ENCODE peak calls at places on chromosomes 3 and 15, in seven cellular contexts. R is A549, X is cardiac fibroblast, A is transverse colon, F is GM06990, W is testis, P is fibroblast of villous mesenchyme. S is an unnamed sample.

GRCh38 chr3:141367038-141367730 is 1.1 kb upstream of the ZBTB38 start:
- DNase-seq in A (no peak), P (peak; percentile 98), R (no peak), F (no peak), W (no peak), X (peak; percentile 99), S (peak; percentile 98)

GRCh38 chr15:23648920-23649515 is 1.4 kb upstream of the MAGEL2 start:
- DNase-seq in P (no peak), R (peak; percentile 4), F (no peak), X (peak; percentile 0), A (peak; percentile 40), W (peak; percentile 79), S (peak; percentile 22)

GRCh38 chr3:72487946-72488735 is 360.1 kb downstream of the SHQ1 start:
- DNase-seq in A (no peak), F (no peak), P (peak; percentile 66), R (no peak), W (no peak), X (peak; percentile 13), S (no peak)

GRCh38 chr3:197348014-197348413 is 49.6 kb upstream of the DLG1 start:
- DNase-seq in R (no peak), P (no peak), A (no peak), W (no peak), X (no peak), F (no peak), S (no peak)

GRCh38 chr3:176814252-176814651 is 383.0 kb downstream of the TBL1XR1 start:
- DNase-seq in X (peak; percentile 54), P (peak; percentile 37), R (peak; percentile 5), A (peak; percentile 61), F (peak; percentile 9), W (peak; percentile 79), S (peak; percentile 33)

GRCh38 chr3:32420138-32420981 is 28.7 kb downstream of the CMTM7 start:
- DNase-seq in X (peak; percentile 46), R (peak; percentile 43), A (no peak), P (no peak), W (peak; percentile 40), F (peak; percentile 63), S (no peak)

GRCh38 chr3:181851063-181851462 is 139.3 kb downstream of the SOX2 start:
- DNase-seq in P (no peak), X (no peak), R (no peak), W (no peak), F (no peak), A (no peak), S (no peak)

GRCh38 chr3:150348500-150348899 is 59.6 kb upstream of the TSC22D2 start:
- DNase-seq in R (peak; percentile 81), F (no peak), P (peak; percentile 82), W (no peak), X (peak; percentile 91), A (peak; percentile 29), S (peak; percentile 31)

GRCh38 chr15:90213123-90213817 is 12.1 kb downstream of the SEMA4B start:
- DNase-seq in F (no peak), P (no peak), W (no peak), A (peak; percentile 72), X (no peak), R (no peak), S (no peak)

GRCh38 chr3:129440648-129441190 is 695 bp downstream of the IFT122 start:
- DNase-seq in X (no peak), W (no peak), P (peak; percentile 29), F (no peak), R (no peak), A (no peak), S (no peak)

GRCh38 chr15:92495468-92495867 is 101.8 kb downstream of the ST8SIA2 start:
- DNase-seq in X (no peak), A (no peak), R (no peak), W (no peak), P (no peak), F (no peak), S (peak; percentile 11)

GRCh38 chr15:101501703-101502373 is 12.3 kb upstream of the PCSK6 start:
- DNase-seq in F (peak; percentile 40), P (peak; percentile 36), R (peak; percentile 87), X (peak; percentile 36), W (peak; percentile 63), A (no peak), S (no peak)

GRCh38 chr15:82621970-82622369 is 25.2 kb downstream of the CPEB1 start:
- DNase-seq in R (peak; percentile 38), A (no peak), P (no peak), X (peak; percentile 1), F (no peak), W (no peak), S (no peak)

GRCh38 chr3:127820871-127821853 is 1.2 kb downstream of the MGLL start:
- DNase-seq in R (no peak), W (no peak), P (peak; percentile 61), F (no peak), A (peak; percentile 80), X (no peak), S (peak; percentile 33)

GRCh38 chr3:187264051-187264450 is 27.5 kb downstream of the MASP1 start:
- DNase-seq in P (peak; percentile 89), X (peak; percentile 71), F (no peak), R (peak; percentile 14), A (no peak), W (no peak), S (peak; percentile 36)

GRCh38 chr3:79019137-79019923 is 748.5 kb downstream of the ROBO1 start:
- DNase-seq in W (peak; percentile 95), A (peak; percentile 54), R (peak; percentile 71), P (peak; percentile 85), F (peak; percentile 13), X (peak; percentile 95), S (peak; percentile 85)

GRCh38 chr3:38039899-38040261 is 872 bp downstream of the DLEC1 start:
- DNase-seq in A (peak; percentile 80), F (no peak), W (peak; percentile 87), R (no peak), P (peak; percentile 52), X (peak; percentile 58), S (peak; percentile 31)
- H3K4me3 ChIP-seq in A (peak overlapping the region; percentile 43), F (peak overlapping the region; percentile 55), W (peak overlapping the region; percentile 55), R (no peak overlapping the region), P (peak overlapping the region; percentile 58), X (no peak overlapping the region), S (no peak overlapping the region)

DNA sequence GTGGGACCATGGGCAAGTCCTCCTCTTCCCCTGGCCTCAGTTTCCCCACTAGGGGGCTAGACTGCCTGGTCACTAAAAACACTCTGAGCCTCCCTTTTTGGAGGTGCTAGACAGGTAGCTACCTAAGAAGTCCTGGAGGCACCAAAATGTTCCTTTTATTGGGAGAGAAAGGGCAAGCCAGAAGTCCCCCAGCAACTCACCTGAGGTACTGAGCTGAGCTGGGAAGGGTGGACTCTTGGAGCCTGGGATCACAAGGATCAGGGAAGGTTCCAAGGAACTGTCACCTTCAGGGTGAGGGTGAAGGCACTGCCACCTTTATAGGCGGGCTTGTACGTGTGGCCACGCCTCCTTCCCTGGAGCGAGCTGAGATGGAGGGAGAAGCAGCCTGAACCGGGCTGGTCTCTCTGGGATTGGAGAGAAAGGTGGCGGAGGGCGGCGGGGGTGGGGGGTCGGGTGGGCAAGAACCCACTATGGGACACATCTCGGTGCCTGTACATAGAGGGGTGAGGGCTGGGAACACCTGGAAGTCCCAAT is at the start of gene CYP1A1:
- DNase-seq in P (no peak), F (no peak), A (peak; percentile 56), W (peak; percentile 28), X (no peak), R (peak; percentile 44), S (peak; percentile 32)
- H3K4me3 ChIP-seq in P (peak within 1 kb of the TSS; percentile 62), F (peak within 1 kb of the TSS; percentile 67), A (peak within 1 kb of the TSS; percentile 44), W (peak within 1 kb of the TSS; percentile 59), X (peak within 1 kb of the TSS; percentile 57), R (peak within 1 kb of the TSS; percentile 46), S (peak within 1 kb of the TSS; percentile 43)

DNA sequence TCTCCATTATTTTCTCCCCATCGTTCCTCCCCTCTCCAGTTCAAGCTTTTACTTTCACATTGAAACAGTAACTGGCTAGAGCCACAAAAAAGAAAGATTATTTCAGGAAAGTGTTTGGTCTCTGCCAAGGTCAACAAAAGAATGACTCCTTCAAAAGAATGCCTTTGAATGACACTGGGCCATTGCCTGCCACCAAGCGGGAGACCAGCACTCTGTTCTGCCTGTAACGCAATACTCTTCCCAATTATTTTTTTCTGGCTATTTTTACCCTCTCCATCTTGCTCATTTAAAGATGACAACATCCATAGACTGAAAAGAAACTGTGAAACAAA is 37.3 kb downstream of the EHHADH start:
- DNase-seq in F (no peak), R (no peak), X (peak; percentile 17), P (no peak), A (no peak), W (peak; percentile 48), S (peak; percentile 11)
- H3K4me3 ChIP-seq in F (peak overlapping the region; percentile 28), R (no peak overlapping the region), X (no peak overlapping the region), P (no peak overlapping the region), A (no peak overlapping the region), W (no peak overlapping the region), S (peak overlapping the region; percentile 6)

DNA sequence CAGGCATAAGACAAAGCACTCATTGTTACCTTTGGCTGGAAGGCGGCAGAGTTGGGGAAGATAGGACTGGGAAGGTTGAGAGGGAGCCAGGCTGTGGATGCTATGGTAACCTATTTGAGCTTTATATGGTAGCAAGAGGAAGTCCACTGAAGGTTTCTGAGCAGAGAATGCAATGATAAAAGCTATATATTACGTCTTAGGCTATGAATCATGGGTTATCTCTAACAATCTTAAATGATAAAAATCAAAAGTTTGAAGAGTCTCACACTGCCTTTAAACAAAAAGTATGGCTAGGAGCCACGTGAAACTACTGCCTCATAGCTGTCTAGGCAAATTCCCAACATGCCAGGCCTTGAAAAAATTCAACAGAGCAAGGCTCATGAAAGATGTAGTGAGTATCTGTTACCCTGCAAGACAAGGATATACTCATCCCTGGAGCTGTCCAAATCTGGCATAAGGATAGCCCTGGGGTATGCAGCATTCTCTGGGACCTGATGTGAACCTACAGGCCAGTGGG is 4.1 kb downstream of the P3H2 start:
- DNase-seq in P (no peak), X (peak; percentile 39), W (no peak), R (no peak), A (no peak), F (no peak), S (peak; percentile 22)
- H3K4me3 ChIP-seq in P (no peak overlapping the region), X (no peak overlapping the region), W (no peak overlapping the region), R (no peak overlapping the region), A (no peak overlapping the region), F (peak overlapping the region; percentile 40), S (peak overlapping the region; percentile 7)

S was measured in MG63.